ENCODE peak calls at places on chromosomes 16 and 17, in four cellular contexts. C is NAMALWA; Y is stimulated activated CD8-positive, alpha-beta memory T cell treated with anti-CD3 and anti-CD28 coated beads, Interleukin-12 subunit alpha, Interleukin-12 subunit beta, amount 100 ng/mL, for 4 hours; J is prostate gland. W is an unnamed sample.

GRCh38 chr16:48556913-48557351 is 53.0 kb downstream of the N4BP1 start:
- DNase-seq in Y (no peak), C (no peak), J (no peak), W (no peak)

GRCh38 chr17:66678827-66679226 is 156.1 kb upstream of the CACNG5 start:
- DNase-seq in Y (no peak), C (no peak), J (no peak), W (no peak)

GRCh38 chr17:63029520-63029919 is 63.5 kb downstream of the TANC2 start:
- DNase-seq in Y (no peak), J (no peak), C (no peak), W (no peak)

GRCh38 chr16:24540575-24541240 is 1.3 kb downstream of the RBBP6 start:
- DNase-seq in J (peak; percentile 20), Y (no peak), C (peak; percentile 76), W (no peak)

GRCh38 chr16:2520784-2521577 is 810 bp downstream of the AMDHD2 start:
- DNase-seq in C (peak; percentile 83), J (no peak), Y (no peak), W (peak; percentile 41)

GRCh38 chr17:80861892-80862291 is 129.7 kb upstream of the CHMP6 start:
- DNase-seq in Y (no peak), C (peak; percentile 19), J (peak; percentile 45), W (no peak)

GRCh38 chr16:10078541-10078949 is 103.7 kb downstream of the GRIN2A start:
- DNase-seq in Y (no peak), C (no peak), J (no peak), W (no peak)

GRCh38 chr17:78497115-78497540 is 80.1 kb downstream of the DNAH17 start:
- DNase-seq in J (peak; percentile 71), C (peak; percentile 68), Y (no peak), W (no peak)

GRCh38 chr17:49580055-49580721 is 4.5 kb downstream of the NXPH3 start:
- DNase-seq in Y (no peak), C (no peak), J (no peak), W (no peak)

GRCh38 chr17:30821751-30822723 is 2.5 kb downstream of the CRLF3 start:
- DNase-seq in C (peak; percentile 54), J (no peak), Y (no peak), W (no peak)

GRCh38 chr17:58263773-58264172 is 17.0 kb downstream of the MPO start:
- DNase-seq in C (no peak), Y (no peak), J (no peak), W (no peak)

GRCh38 chr16:11283820-11284248 is 2.7 kb upstream of the PRM1 start:
- DNase-seq in J (no peak), C (no peak), Y (no peak), W (no peak)

GRCh38 chr16:73878616-73879015 is 418.0 kb upstream of the PSMD7 start:
- DNase-seq in J (peak; percentile 10), C (peak; percentile 69), Y (no peak), W (no peak)

GRCh38 chr16:64167851-64168770 is 953.8 kb downstream of the CDH11 start:
- DNase-seq in J (no peak), C (no peak), Y (no peak), W (no peak)

GRCh38 chr16:17591655-17592405 is 121.1 kb upstream of the XYLT1 start:
- DNase-seq in J (no peak), Y (no peak), C (no peak), W (no peak)

GRCh38 chr17:17416007-17416399 is 60.8 kb upstream of the MED9 start:
- DNase-seq in C (peak; percentile 78), Y (no peak), J (no peak), W (no peak)

GRCh38 chr17:57823469-57824401 is 26.1 kb downstream of the MRPS23 start:
- DNase-seq in C (no peak), J (no peak), Y (no peak), W (no peak)

GRCh38 chr17:68399638-68400403 is 57.5 kb downstream of the WIPI1 start:
- DNase-seq in C (peak; percentile 62), Y (no peak), J (no peak), W (no peak)

GRCh38 chr16:87278191-87279093 is 38.8 kb downstream of the C16orf95 start:
- DNase-seq in J (peak; percentile 74), C (peak; percentile 63), Y (peak; percentile 5), W (no peak)

GRCh38 chr17:19328441-19329061 is 34.0 kb downstream of the B9D1 start:
- DNase-seq in C (no peak), J (no peak), Y (no peak), W (no peak)

GRCh38 chr17:50120475-50121253 is 9.3 kb downstream of the SAMD14 start:
- DNase-seq in C (no peak), J (no peak), Y (no peak), W (no peak)

GRCh38 chr16:54361813-54362212 is 75.2 kb upstream of the IRX3 start:
- DNase-seq in J (no peak), Y (no peak), C (no peak), W (no peak)